ENCODE peak calls at places on chromosomes 3 and 15, in six cellular contexts. L is Daoy, M is EH, I is non-pigmented ciliary epithelial cell, E is mucosa of descending colon, C is cerebellar cortex. Q is an unnamed sample.
A peak's percentile ranks its signal among the peaks of the same experiment; 100 is the strongest.

GRCh38 chr15:75225951-75226732 is 24.5 kb downstream of the C15orf39 start:
- DNase-seq in L (no peak), I (no peak), C (no peak), E (peak; percentile 37), M (no peak), Q (no peak)

GRCh38 chr3:196639517-196640500 is at the start of gene NRROS:
- DNase-seq in I (no peak), E (peak; percentile 88), L (peak; percentile 79), C (peak; percentile 68), M (peak; percentile 60), Q (peak; percentile 94)

GRCh38 chr3:73623996-73624362 is 762 bp downstream of the PDZRN3 start:
- DNase-seq in C (no peak), L (peak; percentile 43), E (peak; percentile 60), M (peak; percentile 81), I (no peak), Q (no peak)

GRCh38 chr3:183958226-183958625 is 59.5 kb downstream of the ABCC5 start:
- DNase-seq in C (no peak), L (no peak), M (no peak), I (no peak), E (no peak), Q (no peak)

GRCh38 chr3:51796859-51797258 is 17.8 kb upstream of the IQCF6 start:
- DNase-seq in M (no peak), I (no peak), E (no peak), C (no peak), L (peak; percentile 6), Q (no peak)

GRCh38 chr3:53842436-53843194 is 3.6 kb downstream of the CHDH start:
- DNase-seq in I (no peak), C (peak; percentile 92), M (peak; percentile 6), L (peak; percentile 32), E (peak; percentile 80), Q (peak; percentile 83)

GRCh38 chr3:55636300-55637195 is 149.4 kb upstream of the WNT5A start:
- DNase-seq in C (no peak), I (no peak), L (no peak), M (no peak), E (no peak), Q (no peak)

GRCh38 chr15:40258544-40258943 is 19.7 kb downstream of the PAK6 start:
- DNase-seq in M (no peak), C (no peak), L (peak; percentile 32), E (no peak), I (no peak), Q (no peak)

GRCh38 chr3:105430460-105430859 is 63.8 kb downstream of the ALCAM start:
- DNase-seq in L (no peak), E (no peak), M (no peak), I (no peak), C (no peak), Q (no peak)

GRCh38 chr15:86863226-86863915 is 783.7 kb downstream of the AGBL1 start:
- DNase-seq in M (no peak), E (no peak), C (no peak), L (peak; percentile 23), I (peak; percentile 10), Q (no peak)

GRCh38 chr15:31156808-31157207 is 55.3 kb upstream of the TRPM1 start:
- DNase-seq in L (no peak), I (no peak), M (no peak), E (no peak), C (no peak), Q (peak; percentile 39)

Q was measured in lower leg skin.